ENCODE peak calls at places on chromosome 4, in four cellular contexts. H, W, F and I are unnamed samples.

GRCh38 chr4:61505773-61506640 is 305.9 kb downstream of the ADGRL3 start:
- DNase-seq in H (no peak), F (no peak), W (no peak), I (no peak)

GRCh38 chr4:165385124-165385523 is 6.3 kb downstream of the CPE start:
- DNase-seq in H (no peak), F (no peak), W (no peak), I (no peak)

GRCh38 chr4:5802565-5802964 is 90.3 kb downstream of the CRMP1 start:
- DNase-seq in H (no peak), W (no peak), F (no peak), I (no peak)

GRCh38 chr4:167918077-167918476 is 174.3 kb upstream of the ANXA10 start:
- DNase-seq in H (no peak), F (no peak), W (no peak), I (no peak)

GRCh38 chr4:133316874-133317273 is 167.8 kb downstream of the PCDH10 start:
- DNase-seq in H (no peak), W (no peak), F (no peak), I (no peak)

GRCh38 chr4:134388351-134388750 is 186.8 kb upstream of the PABPC4L start:
- DNase-seq in W (no peak), H (no peak), F (no peak), I (no peak)

GRCh38 chr4:52052475-52052780 is 1.3 kb downstream of the SPATA18 start:
- DNase-seq in H (peak; percentile 13), F (peak; percentile 54), W (no peak), I (no peak)

GRCh38 chr4:23932935-23933334 is 43.1 kb upstream of the PPARGC1A start:
- DNase-seq in F (no peak), W (no peak), H (no peak), I (peak; percentile 79)

GRCh38 chr4:37970702-37971101 is 10.5 kb downstream of the PTTG2 start:
- DNase-seq in W (no peak), H (no peak), F (peak; percentile 47), I (no peak)

GRCh38 chr4:145308598-145308997 is 128.2 kb upstream of the OTUD4 start:
- DNase-seq in F (no peak), H (peak; percentile 55), W (no peak), I (no peak)

GRCh38 chr4:166128452-166128851 is 255.4 kb downstream of the TLL1 start:
- DNase-seq in W (no peak), H (no peak), F (no peak), I (no peak)

GRCh38 chr4:121064482-121064881 is 7.9 kb downstream of the NDNF start:
- DNase-seq in F (no peak), W (no peak), H (no peak), I (no peak)

GRCh38 chr4:185011408-185011807 is 6.9 kb upstream of the HELT start:
- DNase-seq in W (peak; percentile 74), H (no peak), F (peak; percentile 14), I (no peak)

GRCh38 chr4:164716901-164717300 is 37.0 kb upstream of the SMIM31 start:
- DNase-seq in F (peak; percentile 17), H (no peak), W (no peak), I (no peak)

GRCh38 chr4:84126061-84126787 is 372.9 kb downstream of the NKX6-1 start:
- DNase-seq in W (no peak), H (no peak), F (no peak), I (no peak)

GRCh38 chr4:176988226-176988625 is 195.5 kb upstream of the VEGFC start:
- DNase-seq in H (no peak), F (no peak), W (no peak), I (no peak)

GRCh38 chr4:13797061-13797460 is 169.5 kb upstream of the BOD1L1 start:
- DNase-seq in H (no peak), W (no peak), F (no peak), I (no peak)

GRCh38 chr4:151339472-151339871 is 14.1 kb upstream of the SH3D19 start:
- DNase-seq in H (no peak), W (no peak), F (no peak), I (no peak)

GRCh38 chr4:88136249-88136648 is 22.2 kb downstream of the ABCG2 start:
- DNase-seq in F (no peak), H (no peak), W (no peak), I (no peak)

GRCh38 chr4:1021386-1022050 is 10.1 kb downstream of the FGFRL1 start:
- DNase-seq in W (no peak), F (no peak), H (peak; percentile 41), I (no peak)

GRCh38 chr4:10260777-10261176 is 144.2 kb upstream of the WDR1 start:
- DNase-seq in H (no peak), W (no peak), F (no peak), I (no peak)

GRCh38 chr4:11904117-11904535 is 475.4 kb upstream of the HS3ST1 start:
- DNase-seq in W (no peak), H (no peak), F (no peak), I (no peak)

GRCh38 chr4:55458164-55458563 is 62.4 kb downstream of the TMEM165 start:
- DNase-seq in H (no peak), W (no peak), F (no peak), I (no peak)

GRCh38 chr4:7939377-7940108 is at the start of gene AFAP1:
- DNase-seq in F (peak; percentile 66), W (peak; percentile 97), H (no peak), I (peak; percentile 76)
- H3K4me3 ChIP-seq in F (peak within 1 kb of the TSS; percentile 85), W (peak within 1 kb of the TSS; percentile 52), H (peak within 1 kb of the TSS; percentile 61), I (peak within 1 kb of the TSS; percentile 87)

GRCh38 chr4:158729716-158730559 is 6.7 kb upstream of the PPID start:
- DNase-seq in F (peak; percentile 67), W (peak; percentile 48), H (peak; percentile 44), I (peak; percentile 20)
- TF ChIP-seq SUZ12 in F (no peak), W (no peak), H (no peak), I (no peak)

DNA sequence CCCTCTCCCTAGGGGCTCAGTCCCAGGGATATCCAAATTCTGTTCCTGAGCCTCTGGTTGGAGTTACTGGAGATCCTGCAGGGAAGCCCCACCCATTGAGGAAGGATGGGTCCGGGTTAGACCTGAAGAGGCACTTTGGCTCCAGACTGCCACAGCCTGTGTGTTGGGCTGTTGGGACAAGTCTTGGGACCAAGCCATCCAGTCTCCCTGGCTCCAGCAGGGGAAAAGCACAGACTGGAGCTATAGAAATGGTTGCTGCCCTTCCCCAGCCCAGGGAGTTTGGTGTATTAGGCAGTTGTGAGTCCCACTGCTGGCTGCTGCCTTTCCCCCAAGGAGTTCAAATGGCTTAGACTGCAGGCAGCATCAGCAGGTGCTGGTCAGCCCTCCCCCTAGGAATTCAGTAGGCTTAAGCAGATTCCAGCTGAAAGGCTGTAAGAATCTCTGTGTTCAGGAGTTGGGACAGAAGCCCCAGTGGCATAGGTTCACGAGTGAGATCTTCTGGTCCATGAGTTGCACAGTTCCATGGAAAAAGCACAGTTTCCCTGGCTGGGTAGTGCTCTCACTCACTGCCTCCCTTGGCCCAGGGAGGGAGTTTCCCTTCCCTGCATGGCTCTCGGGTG is 344.0 kb upstream of the EPHA5 start:
- DNase-seq in F (peak; percentile 16), W (peak; percentile 54), H (no peak), I (no peak)
- H3K9me3 ChIP-seq in F (peaks cover 44% of the 10 kb centered on the region), W (peaks cover 9% of the 10 kb centered on the region), H (no peaks in the 10 kb centered on the region), I (peaks cover 18% of the 10 kb centered on the region)

GRCh38 chr4:139083533-139084424 is 68.2 kb downstream of the NOCT start:
- DNase-seq in H (peak; percentile 62), F (peak; percentile 89), W (peak; percentile 86), I (peak; percentile 71)
- H3K4me3 ChIP-seq in H (peak overlapping the region; percentile 77), F (peak overlapping the region; percentile 69), W (peak overlapping the region; percentile 86), I (peak overlapping the region; percentile 91)

GRCh38 chr4:95181446-95182306 is 367.1 kb downstream of the UNC5C start:
- DNase-seq in F (no peak), W (peak; percentile 59), H (no peak), I (peak; percentile 38)
- TF ChIP-seq SUZ12 in F (no peak), W (no peak), H (no peak), I (no peak)

DNA sequence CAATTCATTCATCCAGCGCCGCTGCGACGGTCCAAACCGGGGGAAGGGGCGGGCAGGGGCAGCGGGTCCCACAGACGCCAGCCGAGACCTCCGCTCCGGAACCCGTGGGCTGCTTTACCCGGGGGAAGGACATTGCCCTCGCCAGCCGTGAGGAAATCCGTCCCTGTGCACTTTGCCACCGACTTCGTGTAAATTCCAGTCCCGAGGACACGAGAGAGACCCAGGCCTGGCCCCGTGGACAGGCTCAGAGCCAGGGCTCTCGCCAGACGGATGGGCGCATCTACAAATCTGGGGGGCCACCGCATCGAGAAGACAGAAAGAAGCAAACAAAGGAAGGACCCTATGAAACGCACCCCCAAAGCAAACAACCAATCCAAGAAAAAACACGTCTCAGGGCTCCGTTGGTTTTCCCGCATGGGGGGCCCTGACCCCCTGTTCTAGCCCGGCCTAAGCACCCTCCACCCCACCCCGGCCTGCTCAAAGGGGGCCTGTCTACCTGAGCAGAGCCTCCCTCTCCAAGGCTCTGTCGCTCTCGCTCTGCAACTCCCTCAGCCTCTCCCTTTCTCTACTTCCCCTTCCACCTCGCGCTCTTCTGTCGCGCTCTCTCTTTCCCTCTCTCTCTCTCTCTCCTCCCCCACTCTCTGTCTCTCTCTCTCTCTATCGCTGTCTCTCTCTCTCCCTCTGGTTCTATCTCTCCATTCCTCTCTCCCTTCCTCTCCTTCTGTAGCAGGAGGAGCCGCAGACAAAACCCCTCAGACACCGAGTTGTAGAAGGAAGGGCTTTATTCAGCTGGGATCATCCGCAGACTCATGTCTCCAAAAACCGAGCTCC is 11.3 kb downstream of the FRG2 start:
- DNase-seq in W (peak; percentile 71), F (no peak), H (no peak), I (no peak)
- H3K9me3 ChIP-seq in W (no peaks in the 10 kb centered on the region), F (no peaks in the 10 kb centered on the region), H (peaks cover 6% of the 10 kb centered on the region), I (no peaks in the 10 kb centered on the region)

GRCh38 chr4:70734971-70735370 is 13.2 kb downstream of the RUFY3 start:
- DNase-seq in W (no peak), H (no peak), F (no peak), I (no peak)
- H3K4me3 ChIP-seq in W (no peak overlapping the region), H (peak overlapping the region; percentile 62), F (peak overlapping the region; percentile 17), I (no peak overlapping the region)